ENCODE peak calls at places on chromosomes 13 and 19, in ten cellular contexts. V is astrocyte of the hippocampus; Y is type B pancreatic cell; D is neural progenitor cell; L is cardiac muscle cell; R is foreskin keratinocyte; O is activated naive CD8-positive, alpha-beta T cell treated with anti-CD3 and anti-CD28 coated beads, Interleukin-2, amount 50 U/mL, for 24 hours; I is stimulated activated CD4-positive, alpha-beta T cell treated with anti-CD3 and anti-CD28 coated beads, Interleukin-4, amount 100 ng/mL, for 24 hours; E is tibial nerve; X is Ammon's horn. W is an unnamed sample.

GRCh38 chr19:27776020-27776419 is 1436.9 kb downstream of the UQCRFS1 start:
- DNase-seq in V (no peak), Y (no peak), D (no peak), L (no peak), R (no peak), O (no peak), I (no peak), E (no peak), X (no peak), W (no peak)

GRCh38 chr19:49339364-49340068 is 4.3 kb downstream of the CD37 start:
- DNase-seq in V (peak), Y (peak), D (peak), L (peak), R (peak), O (no peak), I (no peak), E (peak), X (peak), W (peak)

GRCh38 chr19:34990578-34991192 is 9.4 kb upstream of the GRAMD1A start:
- DNase-seq in V (no peak), Y (no peak), D (no peak), L (no peak), R (no peak), O (peak), I (peak), E (no peak), X (no peak), W (no peak)

GRCh38 chr13:111531505-111531904 is 211.1 kb downstream of the TEX29 start:
- DNase-seq in V (peak), Y (no peak), D (no peak), L (peak), R (no peak), O (no peak), I (no peak), E (no peak), X (peak), W (peak)

GRCh38 chr13:90906554-90906953 is 440.9 kb upstream of the MIR17HG start:
- DNase-seq in V (no peak), Y (no peak), D (no peak), L (no peak), R (no peak), O (no peak), I (no peak), E (no peak), X (no peak), W (no peak)

GRCh38 chr13:27919934-27920676 is at the start of gene PDX1:
- DNase-seq in V (no peak), Y (no peak), D (peak), L (peak), R (no peak), O (no peak), I (no peak), E (no peak), X (no peak), W (no peak)

GRCh38 chr13:83211301-83211700 is 671.0 kb downstream of the SLITRK1 start:
- DNase-seq in V (peak), Y (no peak), D (no peak), L (no peak), R (no peak), O (no peak), I (no peak), E (no peak), X (no peak), W (no peak)

GRCh38 chr19:45526143-45526542 is 18.9 kb downstream of the VASP start:
- DNase-seq in V (peak), Y (no peak), D (peak), L (peak), R (no peak), O (no peak), I (no peak), E (no peak), X (peak), W (peak)

GRCh38 chr19:11978492-11979100 is 13.8 kb downstream of the ZNF763 start:
- DNase-seq in V (no peak), Y (no peak), D (no peak), L (no peak), R (no peak), O (no peak), I (no peak), E (no peak), X (no peak), W (no peak)